ENCODE peak calls at places on chromosomes 2 and 18, in five cellular contexts. V is naive thymus-derived CD4-positive, alpha-beta T cell; P is amygdala; G is HCEC 1CT; J is NCI-H1092 treated with DMSO at 0.1 percent for 48 hours. U is an unnamed sample.

GRCh38 chr2:18752667-18753422 is 163.5 kb upstream of the NT5C1B start:
- DNase-seq in J (no peak), V (no peak), P (no peak), G (peak; percentile 23), U (no peak)

GRCh38 chr2:39158351-39158750 is 37.5 kb upstream of the SOS1 start:
- DNase-seq in V (no peak), G (peak; percentile 61), P (no peak), J (no peak), U (no peak)

GRCh38 chr2:201633862-201634261 is 9.4 kb downstream of the TMEM237 start:
- DNase-seq in J (no peak), V (no peak), G (no peak), P (no peak), U (no peak)

GRCh38 chr2:26273501-26273900 is 28.8 kb downstream of the HADHB start:
- DNase-seq in J (no peak), P (no peak), G (no peak), V (no peak), U (no peak)

GRCh38 chr18:22172594-22173049 is 3.2 kb downstream of the GATA6 start:
- DNase-seq in P (no peak), G (no peak), J (no peak), V (no peak), U (no peak)

GRCh38 chr2:126894585-126895182 is 4.0 kb upstream of the TEX51 start:
- DNase-seq in G (no peak), J (no peak), P (no peak), V (no peak), U (no peak)

GRCh38 chr2:149160701-149161217 is 122.3 kb downstream of the LYPD6B start:
- DNase-seq in G (no peak), J (no peak), P (no peak), V (no peak), U (no peak)

GRCh38 chr2:25521665-25522387 is 151.6 kb downstream of the DTNB start:
- DNase-seq in V (peak; percentile 66), P (no peak), J (peak; percentile 55), G (peak; percentile 65), U (no peak)

GRCh38 chr2:62475172-62476011 is 30.6 kb downstream of the TMEM17 start:
- DNase-seq in G (no peak), P (no peak), J (peak; percentile 75), V (no peak), U (no peak)

GRCh38 chr18:23803755-23804154 is 114.5 kb downstream of the LAMA3 start:
- DNase-seq in J (no peak), V (no peak), P (no peak), G (no peak), U (no peak)

GRCh38 chr2:226559536-226559935 is 240.1 kb downstream of the IRS1 start:
- DNase-seq in J (no peak), G (no peak), P (no peak), V (no peak), U (no peak)

GRCh38 chr2:20037660-20038059 is 13.8 kb downstream of the LAPTM4A start:
- DNase-seq in J (no peak), P (no peak), V (no peak), G (no peak), U (no peak)

U was measured in progenitor cell of endocrine pancreas.